ENCODE peak calls at places on chromosomes 11 and 22, in eight cellular contexts. One of them, this sample, is unnamed.

GRCh38 chr22:29203883-29204282 is 1.8 kb upstream of the EMID1 start:
- DNase-seq in non-pigmented ciliary epithelial cell: no peak
- DNase-seq in stimulated activated CD4-positive, alpha-beta T cell treated with anti-CD3 and anti-CD28 coated beads, Interleukin-2, amount 100 ng/mL, for 48 hours: no peak
- DNase-seq in heart left ventricle: no peak
- DNase-seq in HTR-8/SVneo: no peak
- DNase-seq in cardiac fibroblast: no peak
- DNase-seq in transverse colon: no peak
- DNase-seq in GM12891: no peak
- DNase-seq in this sample: no peak

GRCh38 chr11:73875840-73876239 is 806 bp downstream of the COA4 start:
- DNase-seq in non-pigmented ciliary epithelial cell: no peak
- DNase-seq in stimulated activated CD4-positive, alpha-beta T cell treated with anti-CD3 and anti-CD28 coated beads, Interleukin-2, amount 100 ng/mL, for 48 hours: peak; percentile 3
- DNase-seq in heart left ventricle: no peak
- DNase-seq in HTR-8/SVneo: no peak
- DNase-seq in cardiac fibroblast: no peak
- DNase-seq in transverse colon: no peak
- DNase-seq in GM12891: no peak
- DNase-seq in this sample: peak; percentile 30

GRCh38 chr11:11148104-11148509 is 204.9 kb downstream of the CSNK2A3 start:
- DNase-seq in non-pigmented ciliary epithelial cell: peak; percentile 35
- DNase-seq in stimulated activated CD4-positive, alpha-beta T cell treated with anti-CD3 and anti-CD28 coated beads, Interleukin-2, amount 100 ng/mL, for 48 hours: no peak
- DNase-seq in heart left ventricle: peak; percentile 89
- DNase-seq in HTR-8/SVneo: peak; percentile 34
- DNase-seq in cardiac fibroblast: peak; percentile 93
- DNase-seq in transverse colon: peak; percentile 46
- DNase-seq in GM12891: no peak
- DNase-seq in this sample: peak; percentile 42

GRCh38 chr11:124880958-124881357 is 15.7 kb downstream of the ROBO3 start:
- DNase-seq in non-pigmented ciliary epithelial cell: no peak
- DNase-seq in stimulated activated CD4-positive, alpha-beta T cell treated with anti-CD3 and anti-CD28 coated beads, Interleukin-2, amount 100 ng/mL, for 48 hours: no peak
- DNase-seq in heart left ventricle: peak; percentile 3
- DNase-seq in HTR-8/SVneo: no peak
- DNase-seq in cardiac fibroblast: no peak
- DNase-seq in transverse colon: no peak
- DNase-seq in GM12891: no peak
- DNase-seq in this sample: no peak

GRCh38 chr11:12260731-12261521 is 116.4 kb upstream of the PARVA start:
- DNase-seq in non-pigmented ciliary epithelial cell: no peak
- DNase-seq in stimulated activated CD4-positive, alpha-beta T cell treated with anti-CD3 and anti-CD28 coated beads, Interleukin-2, amount 100 ng/mL, for 48 hours: no peak
- DNase-seq in heart left ventricle: no peak
- DNase-seq in HTR-8/SVneo: no peak
- DNase-seq in cardiac fibroblast: no peak
- DNase-seq in transverse colon: no peak
- DNase-seq in GM12891: no peak
- DNase-seq in this sample: no peak

GRCh38 chr11:33977676-33978075 is 73.9 kb upstream of the CAPRIN1 start:
- DNase-seq in non-pigmented ciliary epithelial cell: no peak
- DNase-seq in stimulated activated CD4-positive, alpha-beta T cell treated with anti-CD3 and anti-CD28 coated beads, Interleukin-2, amount 100 ng/mL, for 48 hours: no peak
- DNase-seq in heart left ventricle: no peak
- DNase-seq in HTR-8/SVneo: no peak
- DNase-seq in cardiac fibroblast: no peak
- DNase-seq in transverse colon: no peak
- DNase-seq in GM12891: no peak
- DNase-seq in this sample: no peak

GRCh38 chr11:7600205-7600775 is 73.0 kb downstream of the CYB5R2 start:
- DNase-seq in non-pigmented ciliary epithelial cell: no peak
- DNase-seq in stimulated activated CD4-positive, alpha-beta T cell treated with anti-CD3 and anti-CD28 coated beads, Interleukin-2, amount 100 ng/mL, for 48 hours: no peak
- DNase-seq in heart left ventricle: no peak
- DNase-seq in HTR-8/SVneo: peak; percentile 20
- DNase-seq in cardiac fibroblast: peak; percentile 93
- DNase-seq in transverse colon: peak; percentile 21
- DNase-seq in GM12891: no peak
- DNase-seq in this sample: no peak

GRCh38 chr11:92627615-92628201 is 341.7 kb upstream of the MTNR1B start:
- DNase-seq in non-pigmented ciliary epithelial cell: no peak
- DNase-seq in stimulated activated CD4-positive, alpha-beta T cell treated with anti-CD3 and anti-CD28 coated beads, Interleukin-2, amount 100 ng/mL, for 48 hours: no peak
- DNase-seq in heart left ventricle: no peak
- DNase-seq in HTR-8/SVneo: no peak
- DNase-seq in cardiac fibroblast: no peak
- DNase-seq in transverse colon: no peak
- DNase-seq in GM12891: no peak
- DNase-seq in this sample: no peak

GRCh38 chr11:102763440-102763839 is 17.0 kb downstream of the MMP10 start:
- DNase-seq in non-pigmented ciliary epithelial cell: no peak
- DNase-seq in stimulated activated CD4-positive, alpha-beta T cell treated with anti-CD3 and anti-CD28 coated beads, Interleukin-2, amount 100 ng/mL, for 48 hours: no peak
- DNase-seq in heart left ventricle: no peak
- DNase-seq in HTR-8/SVneo: no peak
- DNase-seq in cardiac fibroblast: no peak
- DNase-seq in transverse colon: no peak
- DNase-seq in GM12891: no peak
- DNase-seq in this sample: no peak

GRCh38 chr11:7846003-7846402 is 49.3 kb upstream of the OR5P2 start:
- DNase-seq in non-pigmented ciliary epithelial cell: no peak
- DNase-seq in stimulated activated CD4-positive, alpha-beta T cell treated with anti-CD3 and anti-CD28 coated beads, Interleukin-2, amount 100 ng/mL, for 48 hours: no peak
- DNase-seq in heart left ventricle: no peak
- DNase-seq in HTR-8/SVneo: no peak
- DNase-seq in cardiac fibroblast: no peak
- DNase-seq in transverse colon: no peak
- DNase-seq in GM12891: no peak
- DNase-seq in this sample: no peak

GRCh38 chr22:43407591-43407990 is 4.2 kb upstream of the MPPED1 start:
- DNase-seq in non-pigmented ciliary epithelial cell: no peak
- DNase-seq in stimulated activated CD4-positive, alpha-beta T cell treated with anti-CD3 and anti-CD28 coated beads, Interleukin-2, amount 100 ng/mL, for 48 hours: no peak
- DNase-seq in heart left ventricle: no peak
- DNase-seq in HTR-8/SVneo: no peak
- DNase-seq in cardiac fibroblast: no peak
- DNase-seq in transverse colon: no peak
- DNase-seq in GM12891: no peak
- DNase-seq in this sample: no peak

GRCh38 chr22:35842954-35843353 is 125.3 kb downstream of the APOL5 start:
- DNase-seq in non-pigmented ciliary epithelial cell: no peak
- DNase-seq in stimulated activated CD4-positive, alpha-beta T cell treated with anti-CD3 and anti-CD28 coated beads, Interleukin-2, amount 100 ng/mL, for 48 hours: no peak
- DNase-seq in heart left ventricle: peak; percentile 36
- DNase-seq in HTR-8/SVneo: peak; percentile 38
- DNase-seq in cardiac fibroblast: peak; percentile 53
- DNase-seq in transverse colon: no peak
- DNase-seq in GM12891: no peak
- DNase-seq in this sample: no peak

GRCh38 chr22:29310863-29311339 is 4.5 kb downstream of the GAS2L1 start:
- DNase-seq in non-pigmented ciliary epithelial cell: peak; percentile 83
- DNase-seq in stimulated activated CD4-positive, alpha-beta T cell treated with anti-CD3 and anti-CD28 coated beads, Interleukin-2, amount 100 ng/mL, for 48 hours: peak; percentile 67
- DNase-seq in heart left ventricle: peak; percentile 97
- DNase-seq in HTR-8/SVneo: peak; percentile 91
- DNase-seq in cardiac fibroblast: peak; percentile 99
- DNase-seq in transverse colon: peak; percentile 92
- DNase-seq in GM12891: peak; percentile 79
- DNase-seq in this sample: peak; percentile 84

GRCh38 chr11:1350086-1350725 is 39.5 kb upstream of the BRSK2 start:
- DNase-seq in non-pigmented ciliary epithelial cell: no peak
- DNase-seq in stimulated activated CD4-positive, alpha-beta T cell treated with anti-CD3 and anti-CD28 coated beads, Interleukin-2, amount 100 ng/mL, for 48 hours: no peak
- DNase-seq in heart left ventricle: no peak
- DNase-seq in HTR-8/SVneo: no peak
- DNase-seq in cardiac fibroblast: no peak
- DNase-seq in transverse colon: no peak
- DNase-seq in GM12891: no peak
- DNase-seq in this sample: no peak

GRCh38 chr11:33891714-33892327 is at the start of gene LMO2:
- DNase-seq in non-pigmented ciliary epithelial cell: no peak
- DNase-seq in stimulated activated CD4-positive, alpha-beta T cell treated with anti-CD3 and anti-CD28 coated beads, Interleukin-2, amount 100 ng/mL, for 48 hours: no peak
- DNase-seq in heart left ventricle: no peak
- DNase-seq in HTR-8/SVneo: no peak
- DNase-seq in cardiac fibroblast: no peak
- DNase-seq in transverse colon: no peak
- DNase-seq in GM12891: no peak
- DNase-seq in this sample: no peak

GRCh38 chr11:100691886-100692285 is 4.8 kb downstream of the ARHGAP42 start:
- DNase-seq in non-pigmented ciliary epithelial cell: no peak
- DNase-seq in stimulated activated CD4-positive, alpha-beta T cell treated with anti-CD3 and anti-CD28 coated beads, Interleukin-2, amount 100 ng/mL, for 48 hours: no peak
- DNase-seq in heart left ventricle: no peak
- DNase-seq in HTR-8/SVneo: no peak
- DNase-seq in cardiac fibroblast: no peak
- DNase-seq in transverse colon: no peak
- DNase-seq in GM12891: no peak
- DNase-seq in this sample: no peak

GRCh38 chr22:23305922-23306374 is 125.6 kb downstream of the BCR start:
- DNase-seq in non-pigmented ciliary epithelial cell: no peak
- DNase-seq in stimulated activated CD4-positive, alpha-beta T cell treated with anti-CD3 and anti-CD28 coated beads, Interleukin-2, amount 100 ng/mL, for 48 hours: no peak
- DNase-seq in heart left ventricle: peak; percentile 91
- DNase-seq in HTR-8/SVneo: no peak
- DNase-seq in cardiac fibroblast: peak; percentile 97
- DNase-seq in transverse colon: peak; percentile 33
- DNase-seq in GM12891: no peak
- DNase-seq in this sample: no peak

GRCh38 chr11:30186748-30187147 is 44.1 kb upstream of the FSHB start:
- DNase-seq in non-pigmented ciliary epithelial cell: no peak
- DNase-seq in stimulated activated CD4-positive, alpha-beta T cell treated with anti-CD3 and anti-CD28 coated beads, Interleukin-2, amount 100 ng/mL, for 48 hours: no peak
- DNase-seq in heart left ventricle: no peak
- DNase-seq in HTR-8/SVneo: no peak
- DNase-seq in cardiac fibroblast: no peak
- DNase-seq in transverse colon: no peak
- DNase-seq in GM12891: no peak
- DNase-seq in this sample: no peak

GRCh38 chr11:31492320-31492913 is 17.0 kb downstream of the IMMP1L start:
- DNase-seq in non-pigmented ciliary epithelial cell: peak; percentile 54
- DNase-seq in stimulated activated CD4-positive, alpha-beta T cell treated with anti-CD3 and anti-CD28 coated beads, Interleukin-2, amount 100 ng/mL, for 48 hours: no peak
- DNase-seq in heart left ventricle: no peak
- DNase-seq in HTR-8/SVneo: no peak
- DNase-seq in cardiac fibroblast: peak; percentile 77
- DNase-seq in transverse colon: no peak
- DNase-seq in GM12891: no peak
- DNase-seq in this sample: no peak

GRCh38 chr11:112410325-112410724 is 149.7 kb upstream of the PLET1 start:
- DNase-seq in non-pigmented ciliary epithelial cell: no peak
- DNase-seq in stimulated activated CD4-positive, alpha-beta T cell treated with anti-CD3 and anti-CD28 coated beads, Interleukin-2, amount 100 ng/mL, for 48 hours: no peak
- DNase-seq in heart left ventricle: no peak
- DNase-seq in HTR-8/SVneo: no peak
- DNase-seq in cardiac fibroblast: no peak
- DNase-seq in transverse colon: no peak
- DNase-seq in GM12891: no peak
- DNase-seq in this sample: no peak

GRCh38 chr11:34345012-34345804 is 12.6 kb downstream of the ABTB2 start:
- DNase-seq in non-pigmented ciliary epithelial cell: no peak
- DNase-seq in stimulated activated CD4-positive, alpha-beta T cell treated with anti-CD3 and anti-CD28 coated beads, Interleukin-2, amount 100 ng/mL, for 48 hours: no peak
- DNase-seq in heart left ventricle: peak; percentile 58
- DNase-seq in HTR-8/SVneo: peak; percentile 71
- DNase-seq in cardiac fibroblast: peak; percentile 77
- DNase-seq in transverse colon: no peak
- DNase-seq in GM12891: no peak
- DNase-seq in this sample: no peak

GRCh38 chr11:44281151-44281550 is 28.8 kb downstream of the ALX4 start:
- DNase-seq in non-pigmented ciliary epithelial cell: no peak
- DNase-seq in stimulated activated CD4-positive, alpha-beta T cell treated with anti-CD3 and anti-CD28 coated beads, Interleukin-2, amount 100 ng/mL, for 48 hours: no peak
- DNase-seq in heart left ventricle: no peak
- DNase-seq in HTR-8/SVneo: no peak
- DNase-seq in cardiac fibroblast: no peak
- DNase-seq in transverse colon: no peak
- DNase-seq in GM12891: no peak
- DNase-seq in this sample: no peak

This sample was measured in activated T-cell treated with anti-CD3 and anti-CD28 coated beads, Interleukin-2, amount 50 U/mL, for 48 hours.